ENCODE peak calls at places on chromosomes 3 and 15, in eight cellular contexts. M, S, W, J, F, Z, P and V are unnamed samples.

GRCh38 chr15:70772402-70772801 is 9.0 kb upstream of the UACA start:
- DNase-seq in P (no peak), Z (no peak), M (peak; percentile 66), W (no peak), S (no peak), F (no peak), J (no peak), V (no peak)

GRCh38 chr3:135267487-135267886 is 472.4 kb downstream of the EPHB1 start:
- DNase-seq in J (no peak), M (no peak), P (no peak), Z (no peak), W (no peak), F (no peak), S (no peak), V (no peak)

GRCh38 chr3:153026026-153026425 is 136.0 kb upstream of the RAP2B start:
- DNase-seq in J (no peak), M (peak; percentile 52), Z (no peak), W (no peak), F (peak; percentile 16), P (peak; percentile 61), S (no peak), V (peak; percentile 50)

GRCh38 chr3:97981886-97982285 is 9.7 kb upstream of the RIOX2 start:
- DNase-seq in W (no peak), J (no peak), Z (peak; percentile 15), P (no peak), F (no peak), S (no peak), M (peak; percentile 21), V (no peak)

GRCh38 chr3:139117136-139117675 is 72.5 kb upstream of the PRR23C start:
- DNase-seq in M (peak; percentile 76), F (no peak), J (no peak), S (no peak), W (no peak), P (no peak), Z (no peak), V (no peak)

GRCh38 chr3:100982710-100983109 is 10.5 kb downstream of the ABI3BP start:
- DNase-seq in J (no peak), F (no peak), M (peak; percentile 58), W (peak; percentile 64), Z (no peak), S (no peak), P (peak; percentile 13), V (no peak)

GRCh38 chr15:25805006-25805405 is 58.1 kb downstream of the ATP10A start:
- DNase-seq in S (no peak), Z (no peak), W (no peak), F (no peak), M (no peak), J (no peak), P (no peak), V (no peak)

GRCh38 chr15:89342840-89343239 is 8.2 kb upstream of the POLG start:
- DNase-seq in M (no peak), S (no peak), F (no peak), P (no peak), J (no peak), W (no peak), Z (no peak), V (no peak)

GRCh38 chr15:27825023-27825422 is 274.1 kb downstream of the OCA2 start:
- DNase-seq in S (no peak), P (no peak), J (no peak), M (no peak), W (no peak), Z (no peak), F (no peak), V (no peak)

GRCh38 chr15:37891754-37892368 is 42.6 kb upstream of the TMCO5A start:
- DNase-seq in S (no peak), M (peak; percentile 70), J (no peak), Z (no peak), W (no peak), F (peak; percentile 39), P (peak; percentile 70), V (peak; percentile 72)

GRCh38 chr15:77715860-77716259 is 83.1 kb upstream of the LINGO1 start:
- DNase-seq in M (no peak), P (no peak), W (no peak), S (no peak), Z (no peak), J (no peak), F (no peak), V (no peak)